ENCODE peak calls at places on chromosomes 11 and 22, in seven cellular contexts. S is A549; C is ovary; O is naive thymus-derived CD4-positive, alpha-beta T cell; Z is body of pancreas; R is lower lobe of right lung; J is GM23338. H is an unnamed sample.

GRCh38 chr11:96388891-96389603 is 665 bp downstream of the CCDC82 start:
- DNase-seq in S (peak), R (no peak), J (peak), C (no peak), O (no peak), Z (no peak), H (no peak)

GRCh38 chr11:57904369-57904768 is 119.3 kb upstream of the OR9Q1 start:
- DNase-seq in J (no peak), S (no peak), Z (no peak), O (no peak), R (no peak), C (no peak), H (no peak)

GRCh38 chr22:27576815-27577564 is 224.6 kb downstream of the MN1 start:
- DNase-seq in S (no peak), Z (peak), J (peak), O (no peak), R (no peak), C (peak), H (no peak)

GRCh38 chr11:83004855-83005556 is 66.7 kb downstream of the RAB30 start:
- DNase-seq in O (no peak), S (no peak), J (no peak), C (no peak), Z (no peak), R (no peak), H (no peak)

GRCh38 chr11:100629671-100630070 is 57.4 kb upstream of the ARHGAP42 start:
- DNase-seq in Z (no peak), C (no peak), O (no peak), J (no peak), S (no peak), R (no peak), H (no peak)

GRCh38 chr11:78208257-78209165 is 19.8 kb downstream of the USP35 start:
- DNase-seq in Z (no peak), C (no peak), S (no peak), O (no peak), R (no peak), J (no peak), H (no peak)

GRCh38 chr11:69490516-69490915 is 9.1 kb downstream of the LINC01488 start:
- DNase-seq in C (no peak), S (no peak), J (no peak), Z (no peak), R (peak), O (no peak), H (no peak)

GRCh38 chr22:26656896-26657851 is at the start of gene MIAT:
- DNase-seq in Z (peak), O (peak), S (no peak), C (no peak), R (peak), J (peak), H (peak)

GRCh38 chr11:60378359-60378758 is at the start of gene MS4A7:
- DNase-seq in C (no peak), J (no peak), R (peak), O (no peak), Z (peak), S (no peak), H (no peak)

GRCh38 chr11:45660717-45661416 is 4.6 kb downstream of the CHST1 start:
- DNase-seq in O (no peak), S (no peak), R (no peak), Z (no peak), C (no peak), J (peak), H (no peak)

GRCh38 chr11:114284021-114284420 is 12.2 kb upstream of the NNMT start:
- DNase-seq in S (no peak), R (no peak), J (no peak), Z (peak), O (no peak), C (peak), H (no peak)

GRCh38 chr11:32575070-32575469 is 8.6 kb upstream of the EIF3M start:
- DNase-seq in R (no peak), C (no peak), Z (no peak), J (no peak), O (no peak), S (no peak), H (no peak)

GRCh38 chr11:59172345-59173079 is 580 bp downstream of the DTX4 start:
- DNase-seq in J (peak), O (peak), Z (peak), S (no peak), C (no peak), R (peak), H (peak)

GRCh38 chr11:43681543-43681942 is 1.0 kb downstream of the HSD17B12 start:
- DNase-seq in C (no peak), O (no peak), R (no peak), J (peak), Z (no peak), S (peak), H (peak)

GRCh38 chr22:42361523-42361922 is 70.7 kb downstream of the NFAM1 start:
- DNase-seq in S (no peak), J (no peak), C (no peak), O (no peak), R (no peak), Z (no peak), H (no peak)

DNA sequence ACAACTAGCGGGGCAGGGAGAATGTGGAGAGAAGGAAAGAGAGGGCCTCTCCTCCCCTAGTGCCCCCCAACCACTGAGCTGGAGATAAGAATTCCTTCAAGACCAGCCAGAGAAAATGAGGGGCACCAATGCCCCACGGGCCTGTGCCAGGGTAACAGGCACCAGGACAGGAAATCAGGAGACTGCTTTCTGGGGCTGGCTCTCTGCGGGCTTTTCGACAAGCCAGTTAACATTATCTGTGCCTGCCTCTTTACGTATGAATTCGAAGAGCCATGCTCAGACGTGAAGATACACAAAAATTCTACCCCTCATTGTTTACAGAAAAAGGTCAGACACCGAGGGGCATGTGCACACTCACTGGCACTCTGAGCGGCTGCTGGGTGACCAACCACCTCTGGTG is 52.1 kb downstream of the MYH9 start:
- DNase-seq in O (no peak), Z (no peak), S (no peak), C (no peak), J (no peak), R (no peak), H (no peak)
- H3K4me3 ChIP-seq in O (peak), Z (no peak), S (no peak), C (no peak), J (no peak), R (no peak), H (no peak)

DNA sequence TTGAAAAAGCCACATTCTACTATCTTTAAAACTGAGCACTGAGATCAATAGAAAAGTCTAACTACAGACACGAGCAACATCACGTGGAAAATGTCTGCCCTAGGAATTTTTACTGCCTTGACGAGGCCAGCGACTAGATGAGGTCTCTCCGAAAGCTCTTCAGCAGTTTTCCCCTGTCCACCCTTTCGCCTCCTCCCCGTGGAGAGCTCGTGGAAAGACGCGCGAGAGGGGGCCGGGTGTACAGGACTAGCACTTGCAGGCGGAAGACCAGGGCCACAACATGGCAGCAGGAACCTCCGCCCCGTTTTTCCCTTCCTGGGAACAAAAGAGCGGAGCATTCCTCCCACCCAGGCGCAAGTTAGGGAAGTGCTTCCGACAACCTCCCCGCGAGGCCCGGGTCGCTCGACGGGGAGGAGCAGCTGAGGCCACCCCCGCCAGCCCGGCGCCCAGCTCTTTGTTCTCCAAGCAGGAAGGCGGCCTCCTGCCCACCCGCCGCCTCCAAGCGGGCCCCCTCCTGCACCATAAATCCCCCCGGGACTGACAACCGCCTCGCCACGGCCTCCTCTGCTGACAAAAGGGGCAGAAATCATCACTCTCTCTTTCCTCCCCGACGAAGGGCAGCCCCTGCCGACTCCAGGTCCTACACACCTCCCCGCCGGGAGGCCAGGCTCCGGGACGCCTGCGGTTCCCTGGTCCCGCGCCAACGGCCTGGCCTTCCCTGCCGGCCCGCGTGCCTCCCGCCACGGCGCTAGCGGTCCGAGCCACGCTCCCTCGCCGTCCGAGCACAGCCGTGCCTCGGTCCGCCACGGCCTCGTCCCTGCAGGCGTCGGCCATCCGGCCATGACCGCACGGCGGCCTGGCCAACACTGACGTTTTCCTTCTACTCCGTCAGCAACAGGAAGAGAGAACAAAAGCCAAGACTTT is 835 bp downstream of the EIF4G2 start:
- DNase-seq in O (peak), Z (peak), S (no peak), R (peak), J (peak), C (peak), H (peak)
- H3K27ac ChIP-seq in O (peak), Z (peak), S (peak), R (peak), J (peak), C (peak), H (peak)

GRCh38 chr22:33476206-33476605 is 418.0 kb upstream of the SYN3 start:
- DNase-seq in O (no peak), C (no peak), R (no peak), J (peak), S (no peak), Z (no peak), H (no peak)

GRCh38 chr22:33474587-33474986 is 416.4 kb upstream of the SYN3 start:
- DNase-seq in S (no peak), J (no peak), R (no peak), C (no peak), O (no peak), Z (no peak), H (no peak)

GRCh38 chr22:33470456-33470855 is 412.3 kb upstream of the SYN3 start:
- DNase-seq in O (no peak), S (no peak), Z (no peak), J (no peak), C (no peak), R (no peak), H (no peak)

GRCh38 chr22:33476716-33477115 is 418.5 kb upstream of the SYN3 start:
- DNase-seq in R (no peak), C (no peak), S (peak), J (no peak), O (no peak), Z (no peak), H (no peak)

DNA sequence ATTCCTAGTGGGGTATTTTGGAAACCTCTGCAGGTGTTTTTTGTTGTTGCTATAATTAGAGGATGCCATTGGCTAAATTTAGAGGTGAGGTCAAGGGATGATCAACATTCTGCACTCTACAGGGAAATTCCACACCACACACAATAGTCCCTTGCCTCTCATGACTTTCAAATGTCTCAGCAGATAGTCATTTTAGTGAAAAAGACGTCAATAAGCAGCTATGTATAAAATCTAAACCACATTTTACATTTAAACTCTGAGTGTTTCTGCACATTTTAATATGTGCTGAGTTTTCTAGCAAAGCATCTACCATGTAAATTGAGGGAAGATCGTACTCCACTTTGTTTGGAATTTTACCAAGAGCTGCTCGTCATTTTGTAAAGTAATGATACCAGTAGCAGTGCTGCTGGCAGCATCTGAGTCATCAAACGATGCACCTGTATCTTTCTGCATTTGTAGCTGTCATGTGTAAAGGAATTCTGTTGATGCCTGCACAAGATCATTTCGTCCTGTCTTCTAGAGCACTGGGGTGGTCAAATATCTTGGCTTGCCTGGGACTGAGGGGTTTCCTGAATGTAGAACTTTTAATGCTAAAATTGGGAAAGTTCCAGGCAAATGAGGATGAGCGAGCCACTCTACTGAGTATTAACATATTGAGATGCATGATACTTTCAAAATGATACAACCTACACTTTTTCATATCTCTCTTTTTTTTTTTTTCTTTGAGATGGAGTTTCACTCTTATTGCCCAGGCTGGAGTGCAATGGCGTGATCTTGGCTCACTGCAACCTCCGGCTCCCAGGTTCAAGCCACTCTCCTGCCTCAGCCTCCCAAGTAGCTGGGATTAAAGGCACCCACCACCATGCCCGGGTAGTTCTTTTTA is 414.5 kb upstream of the SYN3 start:
- DNase-seq in R (no peak), J (no peak), Z (no peak), S (no peak), O (no peak), C (no peak), H (no peak)
- H3K4me3 ChIP-seq in R (no peak), J (no peak), Z (no peak), S (no peak), O (no peak), C (no peak), H (no peak)

DNA sequence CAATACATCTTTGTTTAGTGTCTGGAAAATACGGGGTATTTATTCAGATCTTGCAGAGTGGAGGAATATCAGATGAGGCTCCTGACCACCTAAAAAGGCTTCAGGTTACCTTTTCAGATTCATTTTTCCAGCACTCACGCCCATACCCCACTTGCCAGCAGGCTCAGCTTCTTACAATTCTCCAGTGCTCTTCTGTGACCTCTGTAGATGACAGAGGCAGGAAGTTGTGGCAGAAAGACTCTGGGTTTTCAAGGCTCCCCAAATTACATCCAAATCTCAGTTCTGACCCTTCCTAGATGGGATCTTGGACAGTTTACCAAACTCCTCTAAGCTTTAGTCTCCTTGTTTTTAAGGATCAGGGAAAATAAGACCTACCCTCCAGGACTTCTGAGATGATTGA is 61.1 kb downstream of the SYTL2 start:
- DNase-seq in R (no peak), Z (no peak), S (no peak), J (no peak), C (no peak), O (peak), H (no peak)
- H3K27ac ChIP-seq in R (no peak), Z (no peak), S (peak), J (no peak), C (no peak), O (no peak), H (no peak)

GRCh38 chr11:93209476-93209875 is 11.7 kb upstream of the SLC36A4 start:
- DNase-seq in R (no peak), J (no peak), Z (no peak), O (no peak), C (no peak), S (no peak), H (no peak)
- H3K4me3 ChIP-seq in R (no peak), J (no peak), Z (no peak), O (no peak), C (no peak), S (no peak), H (no peak)